ENCODE peak calls at places on chromosomes 2 and 18, in eight cellular contexts. One of them, this sample, is unnamed.

GRCh38 chr2:234676859-234677450 is 180.1 kb upstream of the ARL4C start:
- ATAC-seq in lower lobe of right lung: no peak
- ATAC-seq in effector memory CD8-positive, alpha-beta T cell: no peak
- ATAC-seq in PC-3: no peak
- ATAC-seq in A549: no peak
- ATAC-seq in left cardiac atrium: no peak
- ATAC-seq in activated T-cell treated with anti-CD3 and anti-CD28 coated beads, Interleukin-2, amount 50 U/mL, for 72 hours: no peak
- ATAC-seq in activated CD8-positive, alpha-beta T cell treated with anti-CD3 and anti-CD28 coated beads, Interleukin-2, amount 10 ng/mL, durations not matched to agents 7 days and 5 days: no peak
- ATAC-seq in this sample: no peak

GRCh38 chr18:45243347-45244095 is 371.8 kb upstream of the SLC14A2 start:
- ATAC-seq in lower lobe of right lung: no peak
- ATAC-seq in effector memory CD8-positive, alpha-beta T cell: no peak
- ATAC-seq in PC-3: no peak
- ATAC-seq in A549: no peak
- ATAC-seq in left cardiac atrium: no peak
- ATAC-seq in activated T-cell treated with anti-CD3 and anti-CD28 coated beads, Interleukin-2, amount 50 U/mL, for 72 hours: no peak
- ATAC-seq in activated CD8-positive, alpha-beta T cell treated with anti-CD3 and anti-CD28 coated beads, Interleukin-2, amount 10 ng/mL, durations not matched to agents 7 days and 5 days: no peak
- ATAC-seq in this sample: no peak

GRCh38 chr2:105875241-105875640 is 130.5 kb downstream of the NCK2 start:
- ATAC-seq in lower lobe of right lung: no peak
- ATAC-seq in effector memory CD8-positive, alpha-beta T cell: no peak
- ATAC-seq in PC-3: no peak
- ATAC-seq in A549: no peak
- ATAC-seq in left cardiac atrium: no peak
- ATAC-seq in activated T-cell treated with anti-CD3 and anti-CD28 coated beads, Interleukin-2, amount 50 U/mL, for 72 hours: no peak
- ATAC-seq in activated CD8-positive, alpha-beta T cell treated with anti-CD3 and anti-CD28 coated beads, Interleukin-2, amount 10 ng/mL, durations not matched to agents 7 days and 5 days: no peak
- ATAC-seq in this sample: no peak

GRCh38 chr2:231364961-231365810 is 30.3 kb upstream of the B3GNT7 start:
- ATAC-seq in lower lobe of right lung: no peak
- ATAC-seq in effector memory CD8-positive, alpha-beta T cell: no peak
- ATAC-seq in PC-3: peak
- ATAC-seq in A549: peak
- ATAC-seq in left cardiac atrium: peak
- ATAC-seq in activated T-cell treated with anti-CD3 and anti-CD28 coated beads, Interleukin-2, amount 50 U/mL, for 72 hours: no peak
- ATAC-seq in activated CD8-positive, alpha-beta T cell treated with anti-CD3 and anti-CD28 coated beads, Interleukin-2, amount 10 ng/mL, durations not matched to agents 7 days and 5 days: no peak
- ATAC-seq in this sample: peak

GRCh38 chr2:190891370-190891769 is 10.7 kb downstream of the GLS start:
- ATAC-seq in lower lobe of right lung: peak
- ATAC-seq in effector memory CD8-positive, alpha-beta T cell: peak
- ATAC-seq in PC-3: no peak
- ATAC-seq in A549: no peak
- ATAC-seq in left cardiac atrium: peak
- ATAC-seq in activated T-cell treated with anti-CD3 and anti-CD28 coated beads, Interleukin-2, amount 50 U/mL, for 72 hours: no peak
- ATAC-seq in activated CD8-positive, alpha-beta T cell treated with anti-CD3 and anti-CD28 coated beads, Interleukin-2, amount 10 ng/mL, durations not matched to agents 7 days and 5 days: no peak
- ATAC-seq in this sample: no peak

GRCh38 chr2:100611079-100612029 is 48.6 kb downstream of the PDCL3 start:
- ATAC-seq in lower lobe of right lung: no peak
- ATAC-seq in effector memory CD8-positive, alpha-beta T cell: no peak
- ATAC-seq in PC-3: no peak
- ATAC-seq in A549: no peak
- ATAC-seq in left cardiac atrium: no peak
- ATAC-seq in activated T-cell treated with anti-CD3 and anti-CD28 coated beads, Interleukin-2, amount 50 U/mL, for 72 hours: no peak
- ATAC-seq in activated CD8-positive, alpha-beta T cell treated with anti-CD3 and anti-CD28 coated beads, Interleukin-2, amount 10 ng/mL, durations not matched to agents 7 days and 5 days: no peak
- ATAC-seq in this sample: no peak

GRCh38 chr2:23322813-23323212 is 62.2 kb upstream of the KLHL29 start:
- ATAC-seq in lower lobe of right lung: no peak
- ATAC-seq in effector memory CD8-positive, alpha-beta T cell: no peak
- ATAC-seq in PC-3: no peak
- ATAC-seq in A549: no peak
- ATAC-seq in left cardiac atrium: peak
- ATAC-seq in activated T-cell treated with anti-CD3 and anti-CD28 coated beads, Interleukin-2, amount 50 U/mL, for 72 hours: no peak
- ATAC-seq in activated CD8-positive, alpha-beta T cell treated with anti-CD3 and anti-CD28 coated beads, Interleukin-2, amount 10 ng/mL, durations not matched to agents 7 days and 5 days: no peak
- ATAC-seq in this sample: no peak

GRCh38 chr2:171018522-171018921 is 89.5 kb downstream of the GORASP2 start:
- ATAC-seq in lower lobe of right lung: no peak
- ATAC-seq in effector memory CD8-positive, alpha-beta T cell: no peak
- ATAC-seq in PC-3: no peak
- ATAC-seq in A549: no peak
- ATAC-seq in left cardiac atrium: no peak
- ATAC-seq in activated T-cell treated with anti-CD3 and anti-CD28 coated beads, Interleukin-2, amount 50 U/mL, for 72 hours: peak
- ATAC-seq in activated CD8-positive, alpha-beta T cell treated with anti-CD3 and anti-CD28 coated beads, Interleukin-2, amount 10 ng/mL, durations not matched to agents 7 days and 5 days: no peak
- ATAC-seq in this sample: no peak

GRCh38 chr2:226274143-226274542 is 525.5 kb downstream of the IRS1 start:
- ATAC-seq in lower lobe of right lung: no peak
- ATAC-seq in effector memory CD8-positive, alpha-beta T cell: no peak
- ATAC-seq in PC-3: peak
- ATAC-seq in A549: no peak
- ATAC-seq in left cardiac atrium: no peak
- ATAC-seq in activated T-cell treated with anti-CD3 and anti-CD28 coated beads, Interleukin-2, amount 50 U/mL, for 72 hours: no peak
- ATAC-seq in activated CD8-positive, alpha-beta T cell treated with anti-CD3 and anti-CD28 coated beads, Interleukin-2, amount 10 ng/mL, durations not matched to agents 7 days and 5 days: no peak
- ATAC-seq in this sample: no peak

GRCh38 chr2:75844651-75845050 is 133.9 kb upstream of the GCFC2 start:
- ATAC-seq in lower lobe of right lung: no peak
- ATAC-seq in effector memory CD8-positive, alpha-beta T cell: no peak
- ATAC-seq in PC-3: no peak
- ATAC-seq in A549: no peak
- ATAC-seq in left cardiac atrium: no peak
- ATAC-seq in activated T-cell treated with anti-CD3 and anti-CD28 coated beads, Interleukin-2, amount 50 U/mL, for 72 hours: peak
- ATAC-seq in activated CD8-positive, alpha-beta T cell treated with anti-CD3 and anti-CD28 coated beads, Interleukin-2, amount 10 ng/mL, durations not matched to agents 7 days and 5 days: no peak
- ATAC-seq in this sample: no peak

GRCh38 chr18:22074343-22075070 is 94.9 kb upstream of the GATA6 start:
- ATAC-seq in lower lobe of right lung: no peak
- ATAC-seq in effector memory CD8-positive, alpha-beta T cell: no peak
- ATAC-seq in PC-3: no peak
- ATAC-seq in A549: no peak
- ATAC-seq in left cardiac atrium: no peak
- ATAC-seq in activated T-cell treated with anti-CD3 and anti-CD28 coated beads, Interleukin-2, amount 50 U/mL, for 72 hours: no peak
- ATAC-seq in activated CD8-positive, alpha-beta T cell treated with anti-CD3 and anti-CD28 coated beads, Interleukin-2, amount 10 ng/mL, durations not matched to agents 7 days and 5 days: no peak
- ATAC-seq in this sample: no peak

GRCh38 chr18:74116628-74117554 is 30.7 kb downstream of the FBXO15 start:
- ATAC-seq in lower lobe of right lung: peak
- ATAC-seq in effector memory CD8-positive, alpha-beta T cell: no peak
- ATAC-seq in PC-3: peak
- ATAC-seq in A549: no peak
- ATAC-seq in left cardiac atrium: no peak
- ATAC-seq in activated T-cell treated with anti-CD3 and anti-CD28 coated beads, Interleukin-2, amount 50 U/mL, for 72 hours: peak
- ATAC-seq in activated CD8-positive, alpha-beta T cell treated with anti-CD3 and anti-CD28 coated beads, Interleukin-2, amount 10 ng/mL, durations not matched to agents 7 days and 5 days: no peak
- ATAC-seq in this sample: peak